ENCODE peak calls at places on chromosome 20, in four cellular contexts. One of them, this sample, is unnamed.

GRCh38 chr20:44776977-44777376 is 31.3 kb downstream of the KCNK15 start:
- DNase-seq in endothelial cell of umbilical vein: peak
- DNase-seq in tibial artery: no peak
- DNase-seq in cardiac muscle cell: peak
- DNase-seq in this sample: peak

GRCh38 chr20:46575794-46576495 is 25.5 kb upstream of the OCSTAMP start:
- DNase-seq in endothelial cell of umbilical vein: no peak
- DNase-seq in tibial artery: no peak
- DNase-seq in cardiac muscle cell: no peak
- DNase-seq in this sample: no peak

GRCh38 chr20:39849664-39850063 is 839.4 kb downstream of the MAFB start:
- DNase-seq in endothelial cell of umbilical vein: peak
- DNase-seq in tibial artery: peak
- DNase-seq in cardiac muscle cell: peak
- DNase-seq in this sample: peak

GRCh38 chr20:59752101-59752586 is 147.8 kb downstream of the PHACTR3 start:
- DNase-seq in endothelial cell of umbilical vein: no peak
- DNase-seq in tibial artery: no peak
- DNase-seq in cardiac muscle cell: no peak
- DNase-seq in this sample: no peak

GRCh38 chr20:47230811-47231256 is 125.7 kb downstream of the ZMYND8 start:
- DNase-seq in endothelial cell of umbilical vein: no peak
- DNase-seq in tibial artery: no peak
- DNase-seq in cardiac muscle cell: no peak
- DNase-seq in this sample: peak

GRCh38 chr20:16615199-16615598 is 42.0 kb upstream of the KIF16B start:
- DNase-seq in endothelial cell of umbilical vein: peak
- DNase-seq in tibial artery: no peak
- DNase-seq in cardiac muscle cell: peak
- DNase-seq in this sample: peak

GRCh38 chr20:31972481-31973386 is 4.8 kb downstream of the XKR7 start:
- DNase-seq in endothelial cell of umbilical vein: no peak
- DNase-seq in tibial artery: no peak
- DNase-seq in cardiac muscle cell: no peak
- DNase-seq in this sample: peak

GRCh38 chr20:2387180-2387577 is 6.5 kb downstream of the TGM6 start:
- DNase-seq in endothelial cell of umbilical vein: peak
- DNase-seq in tibial artery: no peak
- DNase-seq in cardiac muscle cell: peak
- DNase-seq in this sample: peak

GRCh38 chr20:21251278-21251677 is 51.9 kb upstream of the XRN2 start:
- DNase-seq in endothelial cell of umbilical vein: no peak
- DNase-seq in tibial artery: no peak
- DNase-seq in cardiac muscle cell: peak
- DNase-seq in this sample: no peak

GRCh38 chr20:64083380-64084208 is 604 bp downstream of the LKAAEAR1 start:
- DNase-seq in endothelial cell of umbilical vein: peak
- DNase-seq in tibial artery: no peak
- DNase-seq in cardiac muscle cell: peak
- DNase-seq in this sample: peak

GRCh38 chr20:54229566-54229965 is 21.7 kb downstream of the PFDN4 start:
- DNase-seq in endothelial cell of umbilical vein: no peak
- DNase-seq in tibial artery: no peak
- DNase-seq in cardiac muscle cell: no peak
- DNase-seq in this sample: no peak

GRCh38 chr20:57867807-57868206 is 158.0 kb upstream of the PMEPA1 start:
- DNase-seq in endothelial cell of umbilical vein: no peak
- DNase-seq in tibial artery: no peak
- DNase-seq in cardiac muscle cell: no peak
- DNase-seq in this sample: no peak

GRCh38 chr20:58271596-58272460 is 37.7 kb upstream of the RAB22A start:
- DNase-seq in endothelial cell of umbilical vein: no peak
- DNase-seq in tibial artery: no peak
- DNase-seq in cardiac muscle cell: no peak
- DNase-seq in this sample: peak

GRCh38 chr20:7792131-7792869 is 148.0 kb downstream of the HAO1 start:
- DNase-seq in endothelial cell of umbilical vein: no peak
- DNase-seq in tibial artery: no peak
- DNase-seq in cardiac muscle cell: peak
- DNase-seq in this sample: no peak

GRCh38 chr20:49916146-49917002 is 1.0 kb upstream of the SPATA2 start:
- DNase-seq in endothelial cell of umbilical vein: peak
- DNase-seq in tibial artery: peak
- DNase-seq in cardiac muscle cell: no peak
- DNase-seq in this sample: no peak

GRCh38 chr20:23151008-23151703 is 65.0 kb upstream of the CD93 start:
- DNase-seq in endothelial cell of umbilical vein: no peak
- DNase-seq in tibial artery: peak
- DNase-seq in cardiac muscle cell: no peak
- DNase-seq in this sample: no peak

GRCh38 chr20:20443509-20443908 is 75.6 kb downstream of the INSM1 start:
- DNase-seq in endothelial cell of umbilical vein: no peak
- DNase-seq in tibial artery: no peak
- DNase-seq in cardiac muscle cell: no peak
- DNase-seq in this sample: no peak

GRCh38 chr20:4014031-4014474 is 1.3 kb downstream of the RNF24 start:
- DNase-seq in endothelial cell of umbilical vein: peak
- DNase-seq in tibial artery: no peak
- DNase-seq in cardiac muscle cell: peak
- DNase-seq in this sample: peak

GRCh38 chr20:47747663-47748031 is 37.6 kb downstream of the SULF2 start:
- DNase-seq in endothelial cell of umbilical vein: no peak
- DNase-seq in tibial artery: no peak
- DNase-seq in cardiac muscle cell: no peak
- DNase-seq in this sample: no peak

GRCh38 chr20:56616704-56617103 is 12.4 kb upstream of the TFAP2C start:
- DNase-seq in endothelial cell of umbilical vein: no peak
- DNase-seq in tibial artery: peak
- DNase-seq in cardiac muscle cell: no peak
- DNase-seq in this sample: no peak

GRCh38 chr20:58811334-58811733 is 39.4 kb downstream of the GNAS-AS1 start:
- DNase-seq in endothelial cell of umbilical vein: no peak
- DNase-seq in tibial artery: no peak
- DNase-seq in cardiac muscle cell: no peak
- DNase-seq in this sample: no peak

GRCh38 chr20:16349518-16350295 is 223.5 kb downstream of the KIF16B start:
- DNase-seq in endothelial cell of umbilical vein: no peak
- DNase-seq in tibial artery: no peak
- DNase-seq in cardiac muscle cell: peak
- DNase-seq in this sample: peak

GRCh38 chr20:38173237-38174156 is 8.4 kb upstream of the TGM2 start:
- DNase-seq in endothelial cell of umbilical vein: peak
- DNase-seq in tibial artery: peak
- DNase-seq in cardiac muscle cell: peak
- DNase-seq in this sample: peak

GRCh38 chr20:19396466-19397081 is 184.1 kb downstream of the SLC24A3 start:
- DNase-seq in endothelial cell of umbilical vein: no peak
- DNase-seq in tibial artery: no peak
- DNase-seq in cardiac muscle cell: no peak
- DNase-seq in this sample: no peak

GRCh38 chr20:3010985-3011723 is 32.3 kb upstream of the GNRH2 start:
- DNase-seq in endothelial cell of umbilical vein: no peak
- DNase-seq in tibial artery: no peak
- DNase-seq in cardiac muscle cell: peak
- DNase-seq in this sample: peak

GRCh38 chr20:21159658-21160380 is 33.9 kb downstream of the KIZ start:
- DNase-seq in endothelial cell of umbilical vein: no peak
- DNase-seq in tibial artery: no peak
- DNase-seq in cardiac muscle cell: peak
- DNase-seq in this sample: no peak

GRCh38 chr20:4637081-4637797 is 84.5 kb upstream of the PRND start:
- DNase-seq in endothelial cell of umbilical vein: no peak
- DNase-seq in tibial artery: no peak
- DNase-seq in cardiac muscle cell: peak
- DNase-seq in this sample: no peak

GRCh38 chr20:47727170-47727880 is 58.0 kb downstream of the SULF2 start:
- DNase-seq in endothelial cell of umbilical vein: no peak
- DNase-seq in tibial artery: peak
- DNase-seq in cardiac muscle cell: no peak
- DNase-seq in this sample: no peak

GRCh38 chr20:63968136-63968927 is 1.4 kb downstream of the ZNF512B start:
- DNase-seq in endothelial cell of umbilical vein: no peak
- DNase-seq in tibial artery: no peak
- DNase-seq in cardiac muscle cell: no peak
- DNase-seq in this sample: no peak

DNA sequence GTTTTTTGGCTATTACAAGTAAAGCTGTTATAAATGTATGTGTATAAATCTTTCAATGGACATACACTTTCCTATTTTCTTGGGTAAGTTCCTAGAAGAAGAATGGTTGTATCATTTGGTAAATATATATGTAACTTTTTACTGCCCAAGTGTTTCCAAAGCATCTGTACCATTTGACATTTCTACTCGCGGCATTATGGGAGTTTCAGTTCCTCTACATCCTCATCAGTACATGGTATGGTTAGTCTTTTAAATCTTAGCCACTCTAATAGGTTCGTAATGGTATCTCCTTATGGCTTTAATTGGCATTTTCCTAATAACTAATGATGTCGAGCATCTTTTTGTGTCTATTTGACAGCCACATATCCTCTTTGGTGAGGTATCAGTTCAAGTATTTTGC is 12.9 kb downstream of the SNPH start:
- DNase-seq in endothelial cell of umbilical vein: no peak
- DNase-seq in tibial artery: no peak
- DNase-seq in cardiac muscle cell: no peak
- DNase-seq in this sample: no peak
- TF ChIP-seq CTCF in endothelial cell of umbilical vein: no peak
- TF ChIP-seq CTCF in tibial artery: no peak
- TF ChIP-seq CTCF in cardiac muscle cell: no peak
- TF ChIP-seq CTCF in this sample: no peak

GRCh38 chr20:14313621-14314020 is 23.8 kb downstream of the FLRT3 start:
- DNase-seq in endothelial cell of umbilical vein: no peak
- DNase-seq in tibial artery: no peak
- DNase-seq in cardiac muscle cell: no peak
- DNase-seq in this sample: no peak
- TF ChIP-seq CTCF in endothelial cell of umbilical vein: no peak
- TF ChIP-seq CTCF in tibial artery: no peak
- TF ChIP-seq CTCF in cardiac muscle cell: no peak
- TF ChIP-seq CTCF in this sample: no peak

DNA sequence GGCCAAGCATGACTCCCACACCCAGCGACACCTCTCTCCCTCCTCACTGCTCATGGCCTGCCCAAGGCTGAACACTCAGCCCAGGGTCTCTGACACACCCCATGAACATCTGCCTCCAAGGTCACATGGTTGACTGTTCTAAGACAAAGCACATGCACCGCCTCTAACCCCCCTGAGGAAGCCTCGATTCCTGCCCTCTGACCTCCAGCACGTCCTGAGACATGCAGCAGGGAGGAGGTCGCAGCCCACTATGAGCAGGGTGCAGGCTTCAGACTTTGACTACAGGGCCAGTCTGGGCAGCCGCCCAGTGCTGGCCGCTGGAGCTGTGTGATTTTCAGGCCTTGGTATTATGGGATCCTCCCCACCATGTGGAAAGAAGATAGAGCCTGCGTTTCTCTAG is 46.2 kb downstream of the RRBP1 start:
- DNase-seq in endothelial cell of umbilical vein: no peak
- DNase-seq in tibial artery: no peak
- DNase-seq in cardiac muscle cell: peak
- DNase-seq in this sample: no peak
- TF ChIP-seq CTCF in endothelial cell of umbilical vein: no peak
- TF ChIP-seq CTCF in tibial artery: no peak
- TF ChIP-seq CTCF in cardiac muscle cell: no peak
- TF ChIP-seq CTCF in this sample: no peak

DNA sequence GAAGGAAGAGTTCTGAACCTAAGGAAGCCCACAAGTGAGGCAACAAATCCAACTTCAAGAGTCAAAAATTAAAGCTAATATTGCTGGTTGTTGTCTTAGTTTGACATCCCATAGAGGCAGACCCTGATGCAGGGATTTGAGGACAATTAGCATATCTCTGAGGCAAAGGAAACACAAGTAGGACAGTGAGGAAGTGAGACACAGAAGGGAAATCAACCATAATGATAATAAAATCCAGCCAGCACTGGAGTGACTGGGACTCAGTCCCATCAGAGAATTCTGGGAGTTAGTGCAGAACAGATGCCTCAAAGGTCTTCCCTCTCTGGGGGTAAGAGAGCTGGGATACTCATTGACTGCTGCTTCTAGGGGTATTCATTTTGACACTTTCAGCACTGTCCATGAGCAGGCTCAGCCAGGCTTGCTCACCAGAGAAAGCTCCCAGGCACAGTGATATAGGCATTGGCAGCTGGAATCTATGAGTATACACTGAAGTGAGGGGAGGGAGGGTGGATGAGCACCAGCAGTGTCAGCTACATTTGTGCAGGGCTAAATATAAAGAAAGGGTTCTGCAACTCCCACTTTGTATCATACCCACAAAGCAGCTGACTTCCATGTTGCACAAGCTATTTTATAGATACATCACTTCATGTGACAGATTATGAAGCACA is 43.4 kb upstream of the SPTLC3 start:
- DNase-seq in endothelial cell of umbilical vein: no peak
- DNase-seq in tibial artery: no peak
- DNase-seq in cardiac muscle cell: no peak
- DNase-seq in this sample: no peak
- TF ChIP-seq CTCF in endothelial cell of umbilical vein: no peak
- TF ChIP-seq CTCF in tibial artery: no peak
- TF ChIP-seq CTCF in cardiac muscle cell: no peak
- TF ChIP-seq CTCF in this sample: no peak